ENCODE peak calls at places on chromosomes 6 and 20, in seven cellular contexts. R is sigmoid colon, S is GM12878, Y is prostate gland, J is left lung, W is colonic mucosa, A is cardiac muscle cell. F is an unnamed sample. For H3K36me3, the result is how much of the 10 kb centered on the place peaks cover.

GRCh38 chr20:64180673-64181072 is 16.4 kb downstream of the MYT1 start:
- DNase-seq in S (no peak), A (no peak), Y (no peak), R (no peak), W (no peak), J (no peak), F (no peak)

GRCh38 chr6:92577077-92577719 is 842.2 kb downstream of the EPHA7 start:
- DNase-seq in S (no peak), A (peak), J (no peak), R (no peak), W (no peak), Y (no peak), F (no peak)

GRCh38 chr6:137705166-137706064 is 161.6 kb upstream of the TNFAIP3 start:
- DNase-seq in J (no peak), A (peak), Y (peak), S (no peak), R (peak), W (peak), F (peak)

GRCh38 chr20:32474967-32475819 is 109.9 kb downstream of the NOL4L start:
- DNase-seq in J (peak), A (peak), W (peak), Y (peak), R (peak), S (no peak), F (peak)

GRCh38 chr20:58808296-58809046 is 42.2 kb downstream of the GNAS-AS1 start:
- DNase-seq in R (no peak), W (no peak), Y (no peak), J (no peak), S (no peak), A (peak), F (no peak)

GRCh38 chr6:45791600-45792168 is 224.0 kb downstream of the CLIC5 start:
- DNase-seq in Y (no peak), A (peak), S (no peak), J (no peak), R (no peak), W (no peak), F (peak)

GRCh38 chr6:154822947-154823558 is 89.8 kb downstream of the SCAF8 start:
- DNase-seq in S (no peak), Y (no peak), J (no peak), A (no peak), W (no peak), R (no peak), F (no peak)

GRCh38 chr6:14339711-14340590 is 222.4 kb downstream of the CD83 start:
- DNase-seq in S (no peak), R (no peak), W (no peak), Y (no peak), A (peak), J (no peak), F (no peak)

GRCh38 chr20:61613885-61614284 is 361.8 kb downstream of the CDH4 start:
- DNase-seq in A (no peak), R (no peak), Y (no peak), W (no peak), S (no peak), J (no peak), F (no peak)

DNA sequence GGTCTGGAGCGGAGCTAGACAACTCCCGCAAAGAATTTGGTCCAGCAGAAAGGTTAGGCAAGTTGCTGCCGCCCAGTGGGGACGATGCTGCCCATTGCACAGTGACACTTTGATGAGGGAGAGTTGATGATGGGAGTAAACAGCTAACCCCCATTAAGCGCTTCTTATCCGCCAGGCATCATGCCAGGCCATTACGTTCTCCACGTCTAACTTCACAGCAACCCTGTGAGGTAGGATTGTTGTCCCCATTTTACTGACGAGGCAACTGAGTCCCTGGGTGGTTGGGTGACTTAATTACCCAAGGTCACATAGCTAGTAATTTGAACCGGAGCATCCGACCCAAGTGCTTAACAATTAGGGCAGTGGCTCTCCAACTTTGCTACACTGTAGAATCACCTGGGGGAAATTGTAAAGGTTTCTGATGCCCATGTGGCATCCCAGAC is 731 bp downstream of the RALGAPB start:
- DNase-seq in W (no peak), J (no peak), R (no peak), A (peak), Y (peak), S (no peak), F (no peak)
- H3K27ac ChIP-seq in W (peak), J (peak), R (peak), A (peak), Y (peak), S (peak), F (peak)

DNA sequence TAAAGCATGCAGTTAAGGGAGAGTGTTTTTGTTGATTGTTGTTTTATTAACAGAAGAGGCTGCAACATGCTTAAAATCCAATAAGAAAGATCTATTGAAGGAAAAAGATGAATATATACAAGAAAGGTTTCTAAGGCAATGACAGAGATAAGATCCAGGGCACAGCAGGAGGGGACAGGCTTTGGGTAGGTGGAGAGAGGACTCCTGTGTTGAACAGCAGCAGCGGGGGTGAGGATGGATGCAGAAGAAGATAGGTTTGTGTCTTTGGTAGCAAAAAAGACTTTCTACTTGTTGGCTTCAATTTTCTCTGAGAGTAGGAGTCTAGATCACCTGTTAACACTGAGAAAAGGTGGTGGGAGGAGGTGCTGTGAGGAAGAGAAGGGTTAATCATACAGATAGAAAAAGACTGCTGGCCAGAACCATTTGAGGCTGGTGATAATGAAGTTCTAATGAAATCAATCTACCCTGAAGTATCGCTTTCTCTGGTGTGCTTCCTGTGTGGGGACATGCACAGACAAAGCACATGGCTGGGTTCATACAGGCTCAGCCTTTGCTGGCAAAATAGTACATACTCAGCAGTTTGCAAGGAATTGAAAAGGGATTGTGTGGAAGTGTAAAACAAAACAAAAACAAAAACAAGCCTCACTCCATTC is 17.2 kb upstream of the DST start:
- DNase-seq in R (no peak), A (no peak), J (no peak), S (peak), W (no peak), Y (no peak), F (no peak)
- H3K4me3 ChIP-seq in R (no peak), A (no peak), J (no peak), S (no peak), W (no peak), Y (no peak), F (no peak)

GRCh38 chr6:141117869-141118268 is 1014.9 kb upstream of the GJE1 start:
- DNase-seq in Y (no peak), A (peak), W (no peak), R (no peak), S (no peak), J (no peak), F (no peak)

GRCh38 chr6:141123084-141123483 is 1009.6 kb upstream of the GJE1 start:
- DNase-seq in Y (no peak), J (no peak), R (no peak), S (no peak), W (no peak), A (no peak), F (no peak)

GRCh38 chr6:141123497-141123896 is 1009.2 kb upstream of the GJE1 start:
- DNase-seq in J (no peak), W (no peak), S (no peak), Y (no peak), R (no peak), A (no peak), F (no peak)

DNA sequence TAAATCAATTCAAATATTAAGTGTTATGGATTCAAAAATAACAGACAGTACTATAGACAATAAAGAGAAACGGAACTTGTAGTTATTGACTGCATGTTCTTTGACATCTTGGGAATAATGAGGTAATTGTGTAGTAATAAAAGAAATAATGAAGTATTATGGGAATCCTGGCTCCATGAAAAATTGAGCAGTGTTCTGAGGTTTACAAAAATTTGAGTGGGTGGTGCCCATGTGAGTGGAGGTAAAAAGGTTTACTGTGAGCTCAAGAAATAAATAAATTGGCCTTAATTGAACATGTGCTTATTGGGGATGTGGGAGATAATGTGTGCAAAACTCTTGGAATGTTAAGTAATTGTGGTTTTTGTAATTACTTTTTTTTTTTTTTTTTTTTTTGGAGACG is 1013.7 kb upstream of the GJE1 start:
- DNase-seq in R (no peak), S (no peak), A (no peak), J (no peak), W (no peak), Y (no peak), F (no peak)
- H3K36me3 ChIP-seq in R (under half), S (under half), A (under half), J (under half), W (under half), Y (under half), F (under half)

GRCh38 chr6:1821188-1822183 is 211.8 kb downstream of the FOXC1 start:
- DNase-seq in W (no peak), A (peak), R (no peak), J (no peak), Y (no peak), S (peak), F (peak)
- H3K27ac ChIP-seq in W (no peak), A (no peak), R (peak), J (no peak), Y (no peak), S (no peak), F (peak)

F was measured in brain microvascular endothelial cell.